ENCODE peak calls at places on chromosomes 2 and 18, in six cellular contexts. I is KBM-7; C is GF-D8; Y is endothelial cell; E is activated CD4-positive, CD25-positive, alpha-beta regulatory T cell treated with anti-CD3 and anti-CD28 coated beads, Interleukin-2, amount 50 U/mL, for 72 hours; S is KG1. X is an unnamed sample.
A peak's percentile ranks its signal among the peaks of the same experiment; 100 is the strongest.

GRCh38 chr2:62806231-62806630 is 100.7 kb downstream of the EHBP1 start:
- DNase-seq in I (no peak), C (no peak), Y (no peak), E (no peak), S (no peak), X (no peak)

GRCh38 chr2:84938194-84938879 is 32.6 kb upstream of the KCMF1 start:
- DNase-seq in S (no peak), C (no peak), I (no peak), Y (no peak), E (no peak), X (no peak)

GRCh38 chr2:222217712-222218111 is 81.1 kb downstream of the PAX3 start:
- DNase-seq in I (no peak), S (no peak), Y (no peak), E (no peak), C (no peak), X (no peak)

GRCh38 chr2:86025229-86025820 is 80.4 kb downstream of the POLR1A start:
- DNase-seq in I (no peak), C (no peak), E (no peak), S (no peak), Y (no peak), X (no peak)

GRCh38 chr2:120745420-120746178 is 9.9 kb downstream of the GLI2 start:
- DNase-seq in S (no peak), E (no peak), C (no peak), Y (no peak), I (no peak), X (no peak)

GRCh38 chr18:28189400-28190239 is 12.7 kb upstream of the CDH2 start:
- DNase-seq in C (no peak), I (peak; percentile 41), S (peak; percentile 34), Y (peak; percentile 14), E (no peak), X (no peak)

GRCh38 chr2:157404363-157404762 is 39.5 kb downstream of the CYTIP start:
- DNase-seq in E (peak; percentile 45), I (peak; percentile 49), Y (no peak), S (no peak), C (no peak), X (no peak)

GRCh38 chr2:27494944-27495554 is at the start of gene FNDC4:
- DNase-seq in Y (peak; percentile 35), E (no peak), C (no peak), I (no peak), S (no peak), X (no peak)

GRCh38 chr18:31487251-31488015 is 10.5 kb upstream of the DSG2 start:
- DNase-seq in S (no peak), E (no peak), Y (no peak), C (no peak), I (no peak), X (peak; percentile 84)

GRCh38 chr2:33146112-33146511 is 199.4 kb downstream of the LTBP1 start:
- DNase-seq in E (no peak), S (no peak), C (no peak), I (no peak), Y (no peak), X (no peak)

GRCh38 chr2:33620-34019 is 12.7 kb downstream of the FAM110C start:
- DNase-seq in C (no peak), S (no peak), I (no peak), E (peak; percentile 37), Y (no peak), X (peak; percentile 78)

GRCh38 chr2:157835425-157835824 is 40.7 kb downstream of the ACVR1 start:
- DNase-seq in I (no peak), E (no peak), C (no peak), Y (no peak), S (no peak), X (no peak)

GRCh38 chr2:182949572-182950189 is 83.2 kb upstream of the FRZB start:
- DNase-seq in E (no peak), Y (no peak), I (no peak), C (no peak), S (no peak), X (no peak)

GRCh38 chr18:55587341-55588000 is 521 bp downstream of the TCF4 start:
- DNase-seq in Y (no peak), I (peak; percentile 34), C (no peak), S (peak; percentile 11), E (no peak), X (no peak)

GRCh38 chr2:143475131-143475784 is 346.0 kb downstream of the ARHGAP15 start:
- DNase-seq in I (no peak), E (no peak), S (no peak), C (no peak), Y (no peak), X (no peak)

GRCh38 chr18:71529708-71530303 is 1014.3 kb downstream of the CBLN2 start:
- DNase-seq in C (no peak), Y (no peak), S (no peak), E (no peak), I (no peak), X (no peak)

GRCh38 chr2:236393581-236393980 is 129.4 kb upstream of the ASB18 start:
- DNase-seq in C (no peak), Y (no peak), E (no peak), I (no peak), S (no peak), X (no peak)

GRCh38 chr2:226977775-226978190 is 141.9 kb downstream of the RHBDD1 start:
- DNase-seq in C (no peak), Y (no peak), E (no peak), I (no peak), S (no peak), X (no peak)

GRCh38 chr18:21830533-21830932 is 89.9 kb downstream of the MIB1 start:
- DNase-seq in S (no peak), E (no peak), C (no peak), I (no peak), Y (no peak), X (no peak)

GRCh38 chr2:137096693-137097092 is 331.3 kb downstream of the THSD7B start:
- DNase-seq in S (no peak), I (no peak), E (no peak), Y (no peak), C (no peak), X (no peak)

GRCh38 chr2:143477724-143478443 is 348.7 kb downstream of the ARHGAP15 start:
- DNase-seq in S (no peak), I (peak; percentile 29), E (no peak), C (no peak), Y (no peak), X (no peak)

GRCh38 chr2:85455552-85456090 is 37.1 kb downstream of the SH2D6 start:
- DNase-seq in Y (no peak), C (no peak), I (no peak), S (no peak), E (no peak), X (no peak)

X was measured in RWPE2.